ENCODE peak calls at places on chromosomes 6 and 20, in six cellular contexts. E is IMR-90, S is fibroblast of lung, X is mammary epithelial cell, P is neural progenitor cell, Z is mesenchymal stem cell. Y is an unnamed sample. For H3K4me1, the result is how much of the 10 kb centered on the place peaks cover.

GRCh38 chr6:108872001-108872974 is 24.1 kb downstream of the ARMC2 start:
- DNase-seq in E (no peak), S (no peak), X (no peak), P (peak), Z (no peak), Y (no peak)

GRCh38 chr6:14877758-14878157 is 368.1 kb upstream of the JARID2 start:
- DNase-seq in E (no peak), S (no peak), X (no peak), P (no peak), Z (no peak), Y (peak)

GRCh38 chr6:86856937-86857563 is 80.3 kb upstream of the HTR1E start:
- DNase-seq in E (peak), S (peak), X (peak), P (peak), Z (peak), Y (peak)

GRCh38 chr20:8443464-8444072 is 311.5 kb downstream of the PLCB1 start:
- DNase-seq in E (no peak), S (no peak), X (no peak), P (no peak), Z (no peak), Y (no peak)

GRCh38 chr6:170086639-170087420 is 204.0 kb downstream of the DLL1 start:
- DNase-seq in E (no peak), S (no peak), X (no peak), P (no peak), Z (no peak), Y (no peak)

GRCh38 chr6:130577178-130577919 is 211.5 kb downstream of the TMEM200A start:
- DNase-seq in E (no peak), S (no peak), X (no peak), P (no peak), Z (no peak), Y (peak)

GRCh38 chr20:36116813-36117441 is 37.6 kb upstream of the EPB41L1 start:
- DNase-seq in E (peak), S (peak), X (no peak), P (no peak), Z (peak), Y (no peak)

GRCh38 chr6:168744866-168745265 is 303.9 kb downstream of the SMOC2 start:
- DNase-seq in E (no peak), S (no peak), X (no peak), P (no peak), Z (no peak), Y (no peak)

GRCh38 chr6:36615018-36615761 is 21.0 kb downstream of the SRSF3 start:
- DNase-seq in E (peak), S (peak), X (peak), P (peak), Z (peak), Y (peak)

GRCh38 chr6:20366082-20366834 is 35.4 kb upstream of the E2F3 start:
- DNase-seq in E (no peak), S (no peak), X (peak), P (no peak), Z (no peak), Y (peak)

GRCh38 chr20:8147476-8147875 is 15.4 kb downstream of the PLCB1 start:
- DNase-seq in E (no peak), S (no peak), X (no peak), P (no peak), Z (no peak), Y (no peak)

DNA sequence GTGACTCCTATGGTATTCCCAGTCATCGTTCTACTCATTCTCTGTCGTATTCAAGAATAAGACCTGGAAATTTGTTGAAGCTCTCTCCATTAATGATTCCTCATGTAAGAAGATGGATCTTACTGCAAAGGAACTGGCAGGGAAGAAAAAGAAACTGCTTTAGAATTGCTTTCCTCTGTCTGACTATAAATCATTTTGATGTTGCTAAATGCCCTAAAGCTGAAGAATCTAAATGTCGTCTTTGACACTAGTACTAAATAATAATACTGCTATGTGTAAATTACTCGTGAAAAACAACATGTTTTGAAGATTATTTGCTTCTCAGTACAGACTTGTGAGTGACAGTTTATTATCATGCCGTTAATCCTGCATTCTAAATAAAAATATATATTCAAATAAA is 20.5 kb upstream of the MYLIP start:
- DNase-seq in E (no peak), S (no peak), X (no peak), P (no peak), Z (peak), Y (no peak)
- H2AFZ ChIP-seq in E (no peak), S (no peak), X (no peak), P (no peak), Z (no peak), Y (no peak)

GRCh38 chr6:21908117-21908848 is 314.7 kb downstream of the SOX4 start:
- DNase-seq in E (no peak), S (no peak), X (no peak), P (peak), Z (no peak), Y (no peak)
- H3K4me1 ChIP-seq in E (under half), S (under half), X (under half), P (under half), Z (under half), Y (under half)

GRCh38 chr6:73354389-73354651 is 244 bp upstream of the DPPA5 start:
- DNase-seq in E (no peak), S (no peak), X (no peak), P (no peak), Z (no peak), Y (no peak)

GRCh38 chr6:73353636-73354388 is at the start of gene DPPA5:
- DNase-seq in E (no peak), S (no peak), X (no peak), P (no peak), Z (no peak), Y (no peak)

GRCh38 chr6:73349311-73349710 is 4.8 kb downstream of the DPPA5 start:
- DNase-seq in E (no peak), S (no peak), X (no peak), P (peak), Z (no peak), Y (no peak)

GRCh38 chr6:73343164-73343563 is 10.9 kb downstream of the DPPA5 start:
- DNase-seq in E (no peak), S (no peak), X (no peak), P (no peak), Z (no peak), Y (no peak)

DNA sequence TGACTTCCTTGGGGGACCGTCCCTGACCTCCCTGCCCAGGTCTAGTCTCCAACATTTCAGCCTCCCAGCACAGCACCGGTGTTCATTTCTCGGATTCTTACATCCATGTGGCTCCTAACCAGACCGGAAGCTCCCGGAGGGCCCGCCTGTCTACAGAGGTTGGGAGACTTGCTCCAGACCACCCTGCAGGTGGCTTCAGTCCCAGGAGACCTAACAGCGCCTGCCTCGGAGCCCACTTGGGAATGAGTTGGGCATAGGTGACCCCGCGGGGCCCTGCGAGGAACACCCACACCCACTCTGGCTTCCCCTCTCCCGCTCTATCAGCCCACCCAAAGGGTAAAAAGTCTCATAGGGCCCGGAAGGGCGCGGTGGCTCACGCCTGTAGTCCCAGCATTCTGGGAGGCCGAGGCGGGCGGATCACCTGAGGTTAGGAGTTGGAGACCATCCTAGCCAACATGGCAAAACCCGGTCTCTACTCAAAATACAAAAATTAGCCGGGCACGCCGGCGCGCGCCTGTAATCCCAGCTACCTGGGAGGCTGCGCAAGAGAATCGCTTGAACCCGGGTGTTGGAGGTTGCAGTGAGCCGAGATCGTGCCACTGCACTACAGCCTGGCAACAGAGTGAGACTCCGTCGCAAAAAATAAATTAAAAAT is 5.4 kb downstream of the DPPA5 start:
- DNase-seq in E (no peak), S (no peak), X (no peak), P (no peak), Z (no peak), Y (no peak)
- H3K9ac ChIP-seq in E (no peak), S (no peak), X (no peak), P (no peak), Z (no peak), Y (no peak)

DNA sequence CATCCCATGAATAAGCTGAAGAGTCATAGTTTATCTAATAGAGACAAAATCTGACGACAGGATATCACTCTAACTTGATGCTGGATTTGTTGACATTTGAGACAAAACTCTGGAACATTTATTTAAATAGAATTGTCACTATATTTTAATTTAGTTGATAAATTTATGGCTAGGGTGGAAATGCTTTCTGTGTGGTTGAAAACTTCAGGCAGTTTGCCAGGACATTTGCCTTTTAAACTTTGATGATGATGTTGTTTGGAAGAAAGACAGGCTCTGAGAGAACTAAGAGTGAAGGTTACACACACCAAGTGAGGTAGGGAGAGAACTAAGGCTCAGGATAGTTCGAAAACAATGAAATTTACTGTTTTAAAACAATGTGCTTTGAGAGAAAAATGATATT is 68.2 kb downstream of the GJA1 start:
- DNase-seq in E (peak), S (peak), X (no peak), P (no peak), Z (peak), Y (no peak)
- H2AFZ ChIP-seq in E (no peak), S (peak), X (no peak), P (no peak), Z (no peak), Y (peak)

GRCh38 chr6:56156643-56157042 is 90.7 kb downstream of the COL21A1 start:
- DNase-seq in E (peak), S (no peak), X (no peak), P (no peak), Z (peak), Y (no peak)
- H3K4me1 ChIP-seq in E (under half), S (under half), X (under half), P (under half), Z (under half), Y (under half)

GRCh38 chr6:158785036-158785435 is 34.1 kb downstream of the EZR start:
- DNase-seq in E (no peak), S (no peak), X (no peak), P (no peak), Z (no peak), Y (no peak)

GRCh38 chr6:158784505-158784904 is 34.7 kb downstream of the EZR start:
- DNase-seq in E (peak), S (no peak), X (peak), P (no peak), Z (no peak), Y (no peak)

GRCh38 chr6:158783167-158783450 is 36.1 kb downstream of the EZR start:
- DNase-seq in E (no peak), S (no peak), X (no peak), P (no peak), Z (no peak), Y (no peak)

GRCh38 chr6:158782432-158783166 is 36.6 kb downstream of the EZR start:
- DNase-seq in E (no peak), S (no peak), X (no peak), P (no peak), Z (no peak), Y (no peak)

GRCh38 chr6:158783851-158784250 is 35.3 kb downstream of the EZR start:
- DNase-seq in E (no peak), S (no peak), X (no peak), P (no peak), Z (no peak), Y (no peak)
- H3K9ac ChIP-seq in E (no peak), S (no peak), X (peak), P (no peak), Z (no peak), Y (no peak)

GRCh38 chr6:57268294-57268640 is 46.2 kb upstream of the RAB23 start:
- DNase-seq in E (no peak), S (no peak), X (no peak), P (no peak), Z (no peak), Y (no peak)

GRCh38 chr6:57262901-57263694 is 41.0 kb upstream of the RAB23 start:
- DNase-seq in E (peak), S (peak), X (peak), P (no peak), Z (peak), Y (no peak)

GRCh38 chr6:57262491-57262890 is 40.4 kb upstream of the RAB23 start:
- DNase-seq in E (no peak), S (peak), X (no peak), P (no peak), Z (peak), Y (no peak)

GRCh38 chr6:57265755-57266221 is 43.7 kb upstream of the RAB23 start:
- DNase-seq in E (peak), S (peak), X (no peak), P (no peak), Z (peak), Y (no peak)

GRCh38 chr6:57267586-57268293 is 45.6 kb upstream of the RAB23 start:
- DNase-seq in E (peak), S (peak), X (peak), P (peak), Z (peak), Y (peak)
- H2AFZ ChIP-seq in E (no peak), S (no peak), X (peak), P (no peak), Z (no peak), Y (no peak)

GRCh38 chr20:32965581-32966373 is 38.5 kb downstream of the SUN5 start:
- DNase-seq in E (no peak), S (no peak), X (no peak), P (no peak), Z (no peak), Y (peak)
- H3K4me1 ChIP-seq in E (under half), S (under half), X (under half), P (under half), Z (under half), Y (half or more)

Y was measured in DND-41.